ENCODE peak calls at places on chromosomes 12 and 14, in eight cellular contexts. I is fibroblast of lung, E is upper lobe of right lung, K is prostate gland, Q is heart left ventricle, J is mesenchymal stem cell, S is mesendoderm, X is H9. Z is an unnamed sample. For H3K4me1, the result is how much of the 10 kb centered on the place peaks cover.

GRCh38 chr12:8905546-8905945 is 8.8 kb upstream of the PHC1 start:
- DNase-seq in K (no peak), E (no peak), I (no peak), X (peak), J (no peak), Q (no peak), S (peak), Z (no peak)

GRCh38 chr12:47967461-47968430 is 4.3 kb downstream of the TMEM106C start:
- DNase-seq in E (no peak), J (peak), K (no peak), I (no peak), S (no peak), Q (no peak), X (no peak), Z (no peak)

GRCh38 chr12:67920432-67920831 is 68.8 kb upstream of the IFNG-AS1 start:
- DNase-seq in E (no peak), J (no peak), S (no peak), Q (no peak), I (no peak), X (no peak), K (no peak), Z (no peak)

GRCh38 chr14:92755495-92755894 is 7.1 kb upstream of the LGMN start:
- DNase-seq in S (no peak), E (no peak), K (no peak), X (no peak), I (peak), Q (no peak), J (no peak), Z (no peak)

GRCh38 chr12:61412209-61412608 is 848.0 kb upstream of the USP15 start:
- DNase-seq in E (no peak), X (no peak), J (no peak), Q (no peak), I (no peak), S (peak), K (no peak), Z (no peak)

GRCh38 chr12:131963381-131963780 is 13.6 kb downstream of the EP400 start:
- DNase-seq in X (no peak), K (no peak), S (no peak), Q (no peak), J (no peak), I (no peak), E (no peak), Z (no peak)

GRCh38 chr12:25875661-25876060 is 82.8 kb upstream of the RASSF8 start:
- DNase-seq in K (no peak), Q (no peak), X (no peak), J (no peak), S (peak), I (peak), E (no peak), Z (no peak)

GRCh38 chr14:65784574-65784973 is 372.0 kb downstream of the FUT8 start:
- DNase-seq in E (no peak), J (no peak), X (no peak), S (no peak), K (no peak), I (no peak), Q (no peak), Z (no peak)

DNA sequence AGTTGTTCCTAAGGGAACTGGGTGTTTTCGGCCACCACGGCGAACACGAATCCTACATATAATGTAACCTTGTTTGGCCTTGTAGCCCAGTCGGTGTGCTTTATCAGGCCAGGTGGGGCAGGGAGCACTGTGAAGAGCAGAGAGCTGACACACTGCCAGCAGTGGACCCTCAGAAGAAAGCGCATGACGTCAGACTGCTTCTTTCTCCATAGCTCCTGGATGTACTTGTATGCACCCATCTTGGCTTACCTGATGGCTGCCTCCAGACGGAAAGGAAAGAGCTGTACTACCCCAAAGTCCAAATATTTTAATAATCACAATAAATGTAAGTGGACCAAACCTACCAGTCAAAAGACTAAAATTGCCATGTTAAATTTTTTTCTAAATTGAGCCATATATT is 31.3 kb upstream of the GSC start:
- DNase-seq in J (no peak), I (no peak), E (no peak), X (no peak), K (no peak), Q (no peak), S (no peak), Z (no peak)
- H3K4me1 ChIP-seq in J (under half), I (under half), E (under half), X (under half), K (under half), Q (under half), S (under half), Z (under half)

GRCh38 chr12:72017054-72017651 is 78.5 kb downstream of the TPH2 start:
- DNase-seq in I (peak), Q (peak), S (peak), K (peak), J (peak), E (peak), X (peak), Z (peak)
- H3K27ac ChIP-seq in I (no peak), Q (no peak), S (no peak), K (no peak), J (no peak), E (no peak), X (no peak), Z (no peak)

GRCh38 chr12:79161249-79161934 is 296.8 kb downstream of the SYT1 start:
- DNase-seq in E (no peak), J (no peak), Q (no peak), S (no peak), X (no peak), K (no peak), I (no peak), Z (no peak)

GRCh38 chr12:79151956-79152355 is 287.4 kb downstream of the SYT1 start:
- DNase-seq in I (peak), K (no peak), E (no peak), X (no peak), S (no peak), J (no peak), Q (no peak), Z (no peak)

GRCh38 chr12:79162948-79163347 is 298.4 kb downstream of the SYT1 start:
- DNase-seq in X (no peak), Q (no peak), S (no peak), I (peak), E (no peak), J (no peak), K (no peak), Z (no peak)

GRCh38 chr12:79155703-79156102 is 291.1 kb downstream of the SYT1 start:
- DNase-seq in S (no peak), K (no peak), E (no peak), J (peak), I (peak), X (no peak), Q (no peak), Z (no peak)

GRCh38 chr12:79156846-79157463 is 292.4 kb downstream of the SYT1 start:
- DNase-seq in X (no peak), Q (no peak), S (no peak), K (no peak), J (no peak), I (no peak), E (no peak), Z (no peak)
- H3K4me1 ChIP-seq in X (under half), Q (under half), S (under half), K (under half), J (under half), I (under half), E (under half), Z (under half)

GRCh38 chr14:62253931-62254330 is 491.7 kb downstream of the SNAPC1 start:
- DNase-seq in I (peak), Q (no peak), X (no peak), S (no peak), E (no peak), J (no peak), K (no peak), Z (no peak)
- H3K27ac ChIP-seq in I (no peak), Q (no peak), X (no peak), S (no peak), E (no peak), J (no peak), K (no peak), Z (no peak)